ENCODE peak calls at places on chromosomes 3 and 15, in four cellular contexts. G, O, X and L are unnamed samples.

GRCh38 chr3:144552642-144553041 is 581.0 kb downstream of the DIPK2A start:
- DNase-seq in O (no peak), G (no peak), X (no peak), L (no peak)

GRCh38 chr3:194315088-194315964 is 35.8 kb downstream of the CPN2 start:
- DNase-seq in G (peak), O (peak), X (peak), L (peak)

GRCh38 chr3:187165144-187165543 is 25.8 kb upstream of the RPL39L start:
- DNase-seq in G (peak), O (peak), X (no peak), L (peak)

GRCh38 chr3:168205451-168205850 is 109.7 kb upstream of the GOLIM4 start:
- DNase-seq in G (no peak), X (no peak), O (no peak), L (no peak)

GRCh38 chr3:182971637-182972036 is 8.7 kb downstream of the DCUN1D1 start:
- DNase-seq in X (no peak), G (peak), O (no peak), L (no peak)

GRCh38 chr3:73056365-73057150 is 4.9 kb upstream of the EBLN2 start:
- DNase-seq in O (peak), X (no peak), G (peak), L (no peak)

GRCh38 chr3:136929984-136930671 is 27.7 kb upstream of the IL20RB start:
- DNase-seq in G (no peak), O (no peak), X (peak), L (peak)

GRCh38 chr3:459376-459710 is 262.8 kb downstream of the CHL1 start:
- DNase-seq in G (no peak), X (no peak), O (no peak), L (no peak)

GRCh38 chr3:123481071-123481470 is 32.2 kb upstream of the ADCY5 start:
- DNase-seq in G (no peak), X (no peak), O (no peak), L (no peak)

GRCh38 chr3:23834082-23834870 is 28.5 kb downstream of the UBE2E1 start:
- DNase-seq in G (peak), O (no peak), X (no peak), L (no peak)

GRCh38 chr3:152737021-152737908 is 97.7 kb upstream of the P2RY1 start:
- DNase-seq in O (peak), G (no peak), X (no peak), L (peak)

GRCh38 chr3:194035406-194036138 is 100.4 kb upstream of the HES1 start:
- DNase-seq in G (no peak), X (no peak), O (no peak), L (no peak)

GRCh38 chr3:38561746-38562466 is 65.8 kb downstream of the EXOG start:
- DNase-seq in X (no peak), O (no peak), G (no peak), L (no peak)

GRCh38 chr3:64345351-64345750 is 120.1 kb upstream of the PRICKLE2 start:
- DNase-seq in O (no peak), X (no peak), G (no peak), L (peak)

GRCh38 chr3:184338538-184338945 is 1.1 kb downstream of the FAM131A start:
- DNase-seq in O (no peak), G (peak), X (peak), L (peak)

DNA sequence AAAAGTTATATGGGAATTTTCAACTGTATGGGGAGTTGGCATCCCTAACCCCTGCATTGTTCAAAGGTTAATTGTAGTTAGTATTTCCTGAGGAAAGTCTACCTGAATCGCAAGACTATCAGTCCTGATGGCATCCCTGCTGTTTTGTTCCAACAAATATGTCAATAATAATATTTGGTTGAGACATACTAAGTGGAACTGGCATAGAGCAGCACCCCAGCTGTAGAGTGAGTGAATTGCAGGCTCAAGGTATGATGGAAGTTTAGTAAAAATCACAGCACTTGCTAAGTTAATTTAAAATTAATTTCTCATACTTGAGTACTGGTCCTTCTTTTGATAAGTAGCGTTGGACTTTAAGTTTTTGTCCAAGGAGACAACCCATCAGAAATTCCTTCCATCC is 18.0 kb upstream of the COMMD2 start:
- DNase-seq in O (no peak), G (no peak), X (no peak), L (no peak)
- TF ChIP-seq CTCF in O (peak), G (peak), X (no peak), L (no peak)

DNA sequence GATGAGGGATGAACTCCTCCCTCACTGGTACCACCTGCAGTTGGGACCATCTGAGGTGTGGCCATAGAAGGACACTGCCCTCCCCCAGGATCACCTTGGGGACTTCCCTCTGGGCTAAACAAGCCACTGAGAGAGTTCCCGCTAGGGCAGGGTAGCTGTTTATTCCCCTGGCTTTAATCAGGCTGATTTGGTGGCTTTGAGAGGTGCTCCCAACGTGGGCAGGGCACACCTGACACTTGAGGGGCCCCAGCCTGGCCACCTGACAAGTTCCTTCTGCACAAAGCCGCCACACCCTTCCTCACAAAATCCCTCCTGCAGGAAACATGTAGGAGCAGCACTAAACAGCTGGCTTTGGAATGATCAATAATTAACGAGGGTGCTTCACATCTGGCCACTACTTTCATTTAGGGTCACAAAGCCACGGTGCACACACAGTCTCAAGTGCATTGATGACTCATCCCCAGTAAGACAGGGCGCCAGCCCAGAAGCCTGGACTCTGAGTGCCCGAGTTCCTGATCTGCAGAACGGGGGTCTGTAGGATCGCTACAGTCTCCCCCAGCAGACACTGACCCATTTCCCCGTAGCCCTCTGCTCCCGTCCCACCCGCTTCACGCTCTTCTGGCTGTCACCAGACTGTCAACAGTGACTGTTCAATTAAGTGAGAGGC is 75.1 kb downstream of the ATP10A start:
- DNase-seq in X (no peak), G (no peak), O (no peak), L (no peak)
- TF ChIP-seq CTCF in X (no peak), G (no peak), O (no peak), L (no peak)

GRCh38 chr3:180640987-180641386 is 38.3 kb downstream of the CCDC39 start:
- DNase-seq in O (no peak), X (no peak), G (no peak), L (no peak)
- TF ChIP-seq CTCF in O (no peak), X (no peak), G (no peak), L (no peak)

DNA sequence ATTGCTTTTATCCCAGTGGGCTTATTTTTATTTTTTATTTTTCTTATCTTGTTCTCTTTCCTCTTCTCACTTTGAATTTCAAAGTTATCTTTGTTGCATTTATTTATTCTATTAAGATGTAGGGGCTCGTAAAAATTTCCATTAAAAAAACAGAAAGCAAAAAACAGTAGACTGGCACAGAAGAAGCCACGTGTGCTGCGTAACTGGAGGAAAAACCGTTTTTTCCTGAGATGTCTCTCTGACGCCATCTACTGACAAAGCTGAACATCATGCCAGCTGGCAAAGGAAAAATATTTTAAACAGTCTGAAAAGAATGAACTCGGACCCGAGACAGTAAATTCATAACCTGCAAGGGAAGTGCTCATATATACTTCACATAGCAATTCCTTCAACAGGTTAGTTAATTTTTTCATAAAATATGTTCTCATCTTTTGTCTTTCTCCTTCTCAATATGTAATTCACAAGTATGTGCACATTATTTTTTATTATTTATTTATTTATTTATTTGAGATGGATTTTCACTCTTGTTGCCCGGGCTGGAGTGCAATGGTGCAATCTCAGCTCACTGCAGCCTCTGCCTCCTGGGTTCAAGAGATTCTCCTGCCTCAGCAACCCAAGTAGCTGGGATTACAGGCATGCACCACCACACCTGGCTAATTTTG is 10.5 kb upstream of the MFSD1 start:
- DNase-seq in O (peak), G (peak), X (no peak), L (peak)
- TF ChIP-seq CTCF in O (peak), G (peak), X (no peak), L (peak)

GRCh38 chr3:55609230-55610100 is 122.4 kb upstream of the WNT5A start:
- DNase-seq in X (no peak), G (no peak), O (no peak), L (no peak)
- TF ChIP-seq CTCF in X (no peak), G (no peak), O (peak), L (no peak)

GRCh38 chr3:34009480-34009844 is 211.0 kb downstream of the PDCD6IP start:
- DNase-seq in G (no peak), X (no peak), O (no peak), L (no peak)

GRCh38 chr3:34012102-34012461 is 213.7 kb downstream of the PDCD6IP start:
- DNase-seq in X (no peak), O (peak), G (peak), L (no peak)

GRCh38 chr3:34008836-34009479 is 210.5 kb downstream of the PDCD6IP start:
- DNase-seq in O (no peak), X (no peak), G (no peak), L (no peak)

GRCh38 chr3:34013818-34014576 is 215.6 kb downstream of the PDCD6IP start:
- DNase-seq in O (no peak), X (no peak), G (no peak), L (no peak)

DNA sequence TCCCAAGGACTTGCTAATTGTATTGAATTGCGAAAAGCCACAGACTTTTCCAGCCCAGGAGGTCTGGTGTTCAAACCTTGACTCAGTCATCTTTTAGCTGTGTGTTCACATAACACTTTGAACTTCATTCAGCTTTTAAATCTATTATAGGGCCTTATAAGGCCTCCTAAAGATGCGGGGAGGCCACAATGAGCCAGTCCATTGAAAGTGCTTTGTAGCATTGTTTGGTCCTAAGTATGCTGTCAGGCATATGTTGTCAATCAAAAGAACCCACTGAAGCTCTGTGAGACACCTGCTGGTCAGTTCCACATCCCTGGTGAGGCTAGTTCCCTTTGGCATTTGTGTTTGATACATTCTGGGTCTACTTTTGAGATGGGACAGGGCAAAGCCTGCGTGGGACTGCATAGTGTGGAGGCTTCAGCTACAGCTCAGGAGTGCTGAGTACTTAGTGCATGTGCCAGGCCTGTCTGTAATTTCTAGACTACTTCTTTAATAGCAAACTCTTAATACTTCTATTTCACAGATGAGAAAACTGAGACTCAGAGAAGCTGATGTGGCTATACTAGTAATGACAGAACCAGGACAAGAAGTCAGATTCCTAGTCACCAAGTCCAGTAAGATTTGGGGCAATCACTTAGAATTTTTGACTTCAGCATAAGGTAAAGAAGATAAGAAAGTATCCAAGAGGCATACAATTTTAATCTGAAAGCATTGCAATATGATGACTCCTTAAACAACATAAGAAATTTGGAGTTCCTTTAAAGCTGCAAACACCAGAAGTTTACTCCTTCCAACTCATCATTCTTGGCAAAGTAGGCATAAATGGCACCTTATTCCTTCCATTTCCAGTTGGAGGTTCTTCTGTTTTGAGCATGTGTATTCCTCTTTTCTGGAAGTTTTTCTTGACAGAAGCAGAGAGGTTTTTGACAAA is 213.0 kb downstream of the PDCD6IP start:
- DNase-seq in G (peak), O (peak), X (no peak), L (no peak)
- TF ChIP-seq CTCF in G (no peak), O (peak), X (no peak), L (no peak)

DNA sequence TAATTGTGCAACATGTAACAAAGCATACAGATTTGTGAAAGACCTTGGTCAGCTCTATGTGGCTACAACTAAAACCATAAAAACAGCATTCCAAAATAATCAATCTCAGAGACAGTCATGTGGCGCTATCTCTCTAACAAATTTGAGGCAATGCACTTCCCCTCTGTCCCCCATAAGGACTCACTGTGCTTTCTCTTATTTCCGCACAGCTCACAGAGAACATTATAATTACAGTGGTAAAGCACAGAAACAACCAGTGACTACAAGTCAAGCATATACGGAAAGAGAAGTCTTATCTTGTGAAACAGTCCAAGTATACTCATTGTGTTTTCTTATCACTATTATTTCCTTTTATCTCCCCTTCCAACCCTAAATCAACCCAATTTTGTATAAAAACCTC is 64.3 kb downstream of the RYK start:
- DNase-seq in G (peak), X (no peak), O (no peak), L (no peak)
- TF ChIP-seq CTCF in G (no peak), X (no peak), O (no peak), L (no peak)

GRCh38 chr15:88623061-88623460 is 1.9 kb downstream of the AEN start:
- DNase-seq in G (peak), X (peak), O (peak), L (no peak)

GRCh38 chr15:88622605-88622975 is 1.4 kb downstream of the AEN start:
- DNase-seq in O (no peak), G (no peak), X (no peak), L (no peak)

GRCh38 chr15:88624971-88625290 is 3.8 kb downstream of the AEN start:
- DNase-seq in O (no peak), X (no peak), G (no peak), L (no peak)

GRCh38 chr15:88623632-88624031 is 2.5 kb downstream of the AEN start:
- DNase-seq in X (no peak), G (no peak), O (no peak), L (no peak)

DNA sequence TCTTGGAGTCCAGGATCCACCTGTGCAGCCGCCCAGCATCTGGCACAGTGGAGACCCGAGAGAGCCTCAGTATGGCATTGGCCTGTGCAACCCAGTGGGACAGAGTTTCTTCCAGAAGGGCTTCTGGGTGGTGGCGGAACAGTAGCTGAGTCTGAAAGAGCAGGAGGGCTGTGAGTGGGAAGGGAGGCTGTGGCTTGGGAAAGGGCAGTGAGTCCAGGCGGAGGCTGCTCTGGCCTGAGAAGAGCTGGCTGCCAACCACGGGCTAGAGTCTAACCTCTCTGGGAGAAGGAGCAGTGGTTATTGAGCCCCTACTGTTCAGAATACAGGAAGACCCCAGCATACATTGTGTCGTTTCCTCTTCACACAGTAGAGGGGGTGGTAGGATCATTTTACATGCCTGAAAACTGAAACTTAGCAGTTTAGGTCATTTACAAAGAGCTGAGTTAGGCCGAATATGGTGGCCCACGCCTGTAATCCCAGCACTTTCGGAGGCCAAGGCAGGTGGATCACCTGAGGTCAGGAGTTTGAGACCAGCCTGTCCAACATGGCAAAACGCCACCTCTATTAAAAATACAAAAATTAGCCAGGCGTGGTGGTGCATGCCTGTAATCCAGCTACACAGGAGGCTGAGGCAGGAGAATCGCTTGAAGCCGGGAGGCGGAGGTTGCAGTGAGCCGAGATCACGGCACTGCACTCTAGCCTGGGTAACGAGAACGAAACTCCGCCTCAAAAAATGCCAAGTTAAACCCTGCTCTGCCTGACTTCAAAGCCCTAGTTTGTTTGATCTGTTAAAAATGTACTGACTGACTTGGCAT is 3.2 kb downstream of the AEN start:
- DNase-seq in O (no peak), X (no peak), G (peak), L (no peak)
- TF ChIP-seq CTCF in O (peak), X (no peak), G (peak), L (peak)